ENCODE peak calls at places on chromosomes 11 and 22, in eight cellular contexts. I is transverse colon, H is cardiac muscle cell, S is Karpas-422, Z is spleen, A is tibial artery, K is upper lobe of right lung, V is sigmoid colon. X is an unnamed sample.

GRCh38 chr22:35379146-35379993 is 1.5 kb upstream of the HMOX1 start:
- DNase-seq in S (no peak), A (no peak), H (no peak), K (no peak), Z (no peak), V (no peak), I (peak), X (peak)

GRCh38 chr11:120061761-120062560 is 76.0 kb downstream of the TRIM29 start:
- DNase-seq in V (no peak), H (peak), I (no peak), K (no peak), A (no peak), S (no peak), Z (no peak), X (peak)

GRCh38 chr22:46047226-46047625 is 70.3 kb upstream of the WNT7B start:
- DNase-seq in A (no peak), K (peak), Z (peak), S (no peak), V (peak), I (no peak), H (no peak), X (no peak)

GRCh38 chr22:31652911-31653684 is 8.9 kb downstream of the PISD start:
- DNase-seq in A (no peak), I (no peak), H (no peak), Z (no peak), V (no peak), S (no peak), K (no peak), X (no peak)

GRCh38 chr11:44241851-44242250 is 68.1 kb downstream of the ALX4 start:
- DNase-seq in A (no peak), Z (no peak), K (no peak), V (peak), H (no peak), I (no peak), S (no peak), X (no peak)

GRCh38 chr11:46537851-46538295 is 56.0 kb downstream of the AMBRA1 start:
- DNase-seq in I (peak), Z (no peak), K (no peak), H (peak), A (no peak), S (peak), V (peak), X (peak)

GRCh38 chr11:85182437-85183109 is 444.6 kb downstream of the DLG2 start:
- DNase-seq in V (no peak), A (no peak), S (peak), I (no peak), H (no peak), Z (no peak), K (no peak), X (peak)

GRCh38 chr11:35274909-35275807 is 136.2 kb downstream of the CD44 start:
- DNase-seq in I (peak), Z (no peak), K (peak), S (no peak), V (peak), H (no peak), A (peak), X (peak)

GRCh38 chr11:120912504-120912903 is 111.4 kb upstream of the TBCEL start:
- DNase-seq in S (peak), V (no peak), K (no peak), A (no peak), H (peak), Z (peak), I (no peak), X (peak)

GRCh38 chr11:13983081-13983751 is 20.7 kb downstream of the SPON1 start:
- DNase-seq in H (no peak), S (no peak), I (peak), K (no peak), V (peak), A (no peak), Z (no peak), X (no peak)

GRCh38 chr11:67998150-67999045 is 5.5 kb downstream of the UNC93B1 start:
- DNase-seq in A (no peak), I (peak), H (no peak), Z (no peak), S (no peak), V (no peak), K (peak), X (no peak)

GRCh38 chr11:73716153-73717056 is 44.5 kb downstream of the RAB6A start:
- DNase-seq in A (no peak), Z (no peak), H (peak), S (peak), K (no peak), V (no peak), I (no peak), X (no peak)

GRCh38 chr11:70548976-70549375 is 150.6 kb downstream of the CTTN start:
- DNase-seq in S (peak), I (no peak), H (no peak), A (no peak), K (no peak), V (no peak), Z (peak), X (no peak)

GRCh38 chr22:35315141-35315854 is 15.6 kb downstream of the TOM1 start:
- DNase-seq in K (peak), I (no peak), V (peak), H (no peak), S (no peak), Z (peak), A (peak), X (no peak)

GRCh38 chr22:33110562-33111163 is 52.5 kb upstream of the SYN3 start:
- DNase-seq in Z (no peak), I (no peak), V (no peak), K (no peak), S (no peak), A (no peak), H (no peak), X (peak)

GRCh38 chr22:44918166-44918924 is 91.5 kb downstream of the PHF21B start:
- DNase-seq in Z (peak), V (peak), I (no peak), K (peak), A (no peak), S (no peak), H (no peak), X (no peak)

GRCh38 chr11:117096140-117096972 is 1.9 kb downstream of the SIK3 start:
- DNase-seq in A (no peak), I (peak), Z (no peak), K (no peak), S (peak), H (no peak), V (no peak), X (peak)

GRCh38 chr22:27718186-27719032 is 83.1 kb downstream of the MN1 start:
- DNase-seq in A (peak), Z (peak), S (no peak), V (peak), K (peak), H (peak), I (peak), X (peak)

GRCh38 chr11:79415411-79415810 is 25.4 kb downstream of the TENM4 start:
- DNase-seq in I (no peak), Z (no peak), A (no peak), H (no peak), V (no peak), S (no peak), K (no peak), X (no peak)

GRCh38 chr11:77202941-77203900 is 75.2 kb downstream of the MYO7A start:
- DNase-seq in S (no peak), Z (peak), H (no peak), K (peak), I (peak), A (no peak), V (peak), X (no peak)

GRCh38 chr22:46738961-46739870 is 1.2 kb upstream of the CERK start:
- DNase-seq in V (no peak), H (peak), Z (no peak), A (peak), S (peak), I (peak), K (no peak), X (peak)

GRCh38 chr22:19432092-19432844 is at the start of gene MRPL40:
- DNase-seq in V (peak), K (peak), A (peak), Z (peak), H (peak), S (peak), I (peak), X (peak)

GRCh38 chr11:125923012-125923579 is 18.8 kb downstream of the DDX25 start:
- DNase-seq in H (peak), K (peak), S (peak), A (peak), I (peak), V (peak), Z (no peak), X (peak)

GRCh38 chr22:45580703-45581381 is 78.2 kb downstream of the FBLN1 start:
- DNase-seq in K (no peak), Z (peak), H (no peak), A (no peak), V (no peak), I (no peak), S (no peak), X (no peak)

GRCh38 chr11:95788921-95789505 is 569 bp downstream of the FAM76B start:
- DNase-seq in K (no peak), Z (no peak), A (peak), H (peak), S (peak), I (peak), V (no peak), X (peak)

GRCh38 chr22:47051435-47052175 is 289.2 kb downstream of the TBC1D22A start:
- DNase-seq in S (no peak), K (no peak), H (no peak), V (no peak), A (no peak), Z (peak), I (no peak), X (no peak)

GRCh38 chr11:73577496-73577917 is 20.4 kb downstream of the FAM168A start:
- DNase-seq in S (no peak), Z (no peak), K (no peak), A (no peak), I (no peak), H (no peak), V (no peak), X (no peak)

GRCh38 chr22:32353840-32354239 is 3.8 kb upstream of the RFPL3 start:
- DNase-seq in V (no peak), Z (no peak), A (no peak), S (no peak), I (no peak), H (no peak), K (no peak), X (no peak)

GRCh38 chr11:66335531-66336233 is 552 bp downstream of the RIN1 start:
- DNase-seq in H (peak), A (peak), I (no peak), S (no peak), K (peak), Z (peak), V (peak), X (peak)

GRCh38 chr11:60874421-60875365 is 7.4 kb downstream of the ZP1 start:
- DNase-seq in I (no peak), Z (peak), V (peak), H (no peak), A (no peak), S (no peak), K (peak), X (no peak)

GRCh38 chr11:35539781-35540281 is 14.4 kb upstream of the PAMR1 start:
- DNase-seq in Z (no peak), H (peak), K (no peak), V (peak), I (peak), A (peak), S (no peak), X (no peak)

GRCh38 chr11:120950880-120951279 is 73.0 kb upstream of the TBCEL start:
- DNase-seq in H (no peak), A (no peak), S (no peak), Z (no peak), K (no peak), V (no peak), I (no peak), X (peak)

GRCh38 chr11:21505070-21505469 is 687.8 kb upstream of the ANO5 start:
- DNase-seq in K (no peak), H (no peak), A (no peak), V (no peak), S (no peak), Z (no peak), I (no peak), X (no peak)

GRCh38 chr11:1207451-1208360 is 15.2 kb upstream of the MUC5B start:
- DNase-seq in V (peak), A (peak), I (no peak), K (peak), H (no peak), Z (peak), S (no peak), X (no peak)

GRCh38 chr11:7523416-7524210 is 9.8 kb downstream of the PPFIBP2 start:
- DNase-seq in V (no peak), K (no peak), A (no peak), H (no peak), S (peak), I (no peak), Z (no peak), X (no peak)
- H3K27ac ChIP-seq in V (no peak), K (no peak), A (no peak), H (no peak), S (no peak), I (no peak), Z (no peak), X (no peak)

GRCh38 chr11:65325435-65325834 is 8.2 kb upstream of the DPF2 start:
- DNase-seq in S (no peak), K (no peak), Z (no peak), I (no peak), H (no peak), V (no peak), A (no peak), X (no peak)

GRCh38 chr11:65330544-65330943 is 3.1 kb upstream of the DPF2 start:
- DNase-seq in S (no peak), H (no peak), Z (no peak), V (no peak), K (no peak), A (no peak), I (no peak), X (no peak)

GRCh38 chr11:65329944-65330403 is 3.7 kb upstream of the DPF2 start:
- DNase-seq in S (peak), Z (peak), K (no peak), I (peak), A (peak), V (peak), H (peak), X (peak)

GRCh38 chr11:65334696-65335295 is 1.1 kb downstream of the DPF2 start:
- DNase-seq in S (no peak), H (no peak), Z (peak), K (no peak), V (no peak), A (no peak), I (no peak), X (no peak)

GRCh38 chr11:65329503-65329902 is 4.1 kb upstream of the DPF2 start:
- DNase-seq in K (no peak), A (no peak), S (no peak), I (no peak), V (no peak), H (no peak), Z (no peak), X (no peak)
- H3K27ac ChIP-seq in K (no peak), A (no peak), S (peak), I (no peak), V (no peak), H (no peak), Z (peak), X (no peak)

GRCh38 chr11:118145285-118146227 is 7.1 kb downstream of the SCN4B start:
- DNase-seq in A (peak), S (peak), I (peak), V (peak), Z (peak), H (peak), K (peak), X (peak)
- H3K27ac ChIP-seq in A (no peak), S (no peak), I (peak), V (peak), Z (no peak), H (no peak), K (peak), X (no peak)

DNA sequence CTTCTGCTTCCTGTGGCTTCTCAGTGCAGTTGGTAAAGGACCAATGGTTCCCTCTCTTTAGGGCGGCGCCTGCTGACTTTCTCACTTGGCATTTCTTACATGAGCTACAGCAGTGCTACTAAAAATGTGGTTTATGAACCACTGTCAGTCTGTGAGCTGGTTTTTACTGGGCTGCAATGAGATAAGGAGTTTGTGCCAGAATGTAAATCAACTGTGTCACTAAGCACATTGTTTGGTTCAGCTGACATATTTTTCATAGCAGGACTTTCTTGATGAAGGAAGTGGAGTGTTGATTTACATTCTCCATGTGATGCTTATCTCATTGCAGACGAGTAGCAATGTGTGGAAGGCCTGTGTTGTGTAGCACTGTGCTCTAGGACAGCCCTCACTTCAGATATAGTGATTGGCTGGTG is 463.3 kb downstream of the SOX6 start:
- DNase-seq in V (no peak), K (no peak), S (no peak), I (no peak), Z (no peak), H (peak), A (no peak), X (no peak)
- H3K27ac ChIP-seq in V (no peak), K (no peak), S (no peak), I (no peak), Z (no peak), H (peak), A (peak), X (no peak)